ENCODE peak calls at places on chromosomes 6 and 20, in seven cellular contexts. I is T1000; A is amniotic stem cell; H is GM06990; Q is stimulated activated CD4-positive, alpha-beta T cell treated with anti-CD3 and anti-CD28 coated beads, Interleukin-1b, Interleukin-23, amount 100 ng/mL, for 24 hours; N is SW480; J is psoas muscle. U is an unnamed sample.

GRCh38 chr20:48574383-48574782 is 253.4 kb downstream of the PREX1 start:
- DNase-seq in H (no peak), I (no peak), J (no peak), A (no peak), Q (no peak), N (peak; percentile 64), U (no peak)

GRCh38 chr6:3396503-3397180 is 60.2 kb downstream of the SLC22A23 start:
- DNase-seq in H (no peak), J (no peak), A (no peak), N (no peak), Q (no peak), I (no peak), U (peak; percentile 70)

GRCh38 chr6:23478324-23478723 is 647.7 kb upstream of the NRSN1 start:
- DNase-seq in I (no peak), J (no peak), A (no peak), H (no peak), N (no peak), Q (no peak), U (no peak)

GRCh38 chr6:17790486-17790885 is 83.8 kb upstream of the NUP153 start:
- DNase-seq in I (no peak), N (no peak), H (no peak), Q (no peak), J (no peak), A (no peak), U (no peak)

GRCh38 chr20:32189691-32190607 is 17.6 kb downstream of the PLAGL2 start:
- DNase-seq in Q (no peak), N (no peak), A (no peak), J (peak; percentile 73), H (peak; percentile 45), I (no peak), U (peak; percentile 73)

GRCh38 chr6:107618672-107619071 is 128.8 kb downstream of the SOBP start:
- DNase-seq in Q (peak; percentile 7), J (no peak), N (no peak), A (no peak), I (no peak), H (peak; percentile 75), U (no peak)

GRCh38 chr6:160344281-160344680 is 3.9 kb upstream of the SLC22A3 start:
- DNase-seq in J (no peak), I (no peak), H (no peak), N (no peak), A (no peak), Q (no peak), U (no peak)

GRCh38 chr6:5736016-5736738 is 270.5 kb downstream of the NRN1 start:
- DNase-seq in J (no peak), N (no peak), A (no peak), Q (no peak), I (no peak), H (no peak), U (no peak)

GRCh38 chr6:147834377-147834776 is 325.9 kb downstream of the SAMD5 start:
- DNase-seq in J (no peak), N (no peak), A (no peak), Q (no peak), I (no peak), H (no peak), U (no peak)

GRCh38 chr6:30515106-30515505 is 25.8 kb downstream of the HLA-E start:
- DNase-seq in N (no peak), J (no peak), I (no peak), Q (no peak), A (no peak), H (no peak), U (no peak)

GRCh38 chr20:50467618-50468373 is 42.4 kb upstream of the PTPN1 start:
- DNase-seq in H (no peak), Q (no peak), A (peak; percentile 5), J (no peak), I (no peak), N (peak; percentile 72), U (no peak)

GRCh38 chr6:54747955-54748354 is 98.6 kb upstream of the FAM83B start:
- DNase-seq in H (no peak), Q (no peak), J (no peak), A (no peak), I (no peak), N (no peak), U (no peak)